ENCODE peak calls at places on chromosomes 11 and 22, in ten cellular contexts. K, B, Q, H, D, Y, P, C, J and M are unnamed samples.

GRCh38 chr22:22085702-22086500 is 103.3 kb upstream of the TOP3B start:
- DNase-seq in K (no peak), B (no peak), Q (no peak), H (no peak), D (no peak), Y (no peak), P (no peak), C (no peak), J (no peak), M (no peak)

GRCh38 chr11:59187587-59187986 is 15.7 kb downstream of the DTX4 start:
- DNase-seq in K (no peak), B (no peak), Q (no peak), H (no peak), D (peak), Y (peak), P (no peak), C (no peak), J (no peak), M (no peak)

GRCh38 chr11:96267490-96268010 is 75.4 kb downstream of the MAML2 start:
- DNase-seq in K (no peak), B (no peak), Q (no peak), H (peak), D (no peak), Y (no peak), P (no peak), C (no peak), J (no peak), M (no peak)

GRCh38 chr22:36336246-36337182 is 51.3 kb downstream of the MYH9 start:
- DNase-seq in K (no peak), B (no peak), Q (no peak), H (no peak), D (no peak), Y (no peak), P (no peak), C (no peak), J (no peak), M (no peak)

GRCh38 chr11:45872513-45873356 is 12.7 kb upstream of the MAPK8IP1 start:
- DNase-seq in K (peak), B (peak), Q (peak), H (peak), D (peak), Y (peak), P (no peak), C (no peak), J (peak), M (peak)

GRCh38 chr11:119741369-119742262 is 12.6 kb upstream of the NECTIN1 start:
- DNase-seq in K (no peak), B (peak), Q (peak), H (peak), D (peak), Y (peak), P (peak), C (peak), J (no peak), M (peak)

GRCh38 chr22:27801616-27802388 is at the start of gene MN1:
- DNase-seq in K (no peak), B (peak), Q (peak), H (peak), D (peak), Y (peak), P (peak), C (peak), J (peak), M (peak)

GRCh38 chr22:17087176-17088131 is 2.7 kb downstream of the IL17RA start:
- DNase-seq in K (no peak), B (no peak), Q (no peak), H (peak), D (peak), Y (peak), P (no peak), C (no peak), J (no peak), M (no peak)

GRCh38 chr11:44943696-44944095 is 7.0 kb downstream of the TP53I11 start:
- DNase-seq in K (no peak), B (no peak), Q (no peak), H (no peak), D (no peak), Y (no peak), P (no peak), C (no peak), J (no peak), M (no peak)

GRCh38 chr11:108698844-108699642 is 34.2 kb downstream of the DDX10 start:
- DNase-seq in K (no peak), B (no peak), Q (no peak), H (no peak), D (no peak), Y (no peak), P (no peak), C (no peak), J (no peak), M (no peak)

GRCh38 chr11:72635931-72636330 is 38.3 kb downstream of the PDE2A start:
- DNase-seq in K (no peak), B (no peak), Q (no peak), H (no peak), D (no peak), Y (no peak), P (no peak), C (no peak), J (no peak), M (no peak)